ENCODE peak calls at places on chromosomes 12 and 14, in eight cellular contexts. G is HuH-7, C is MV-4-11, T is RWPE1, Z is Calu3, D is germinal center, A is KBM-7, V is fibroblast of mammary gland. H is an unnamed sample.
A peak's percentile ranks its signal among the peaks of the same experiment; 100 is the strongest.

GRCh38 chr12:27548301-27549199 is 24.5 kb downstream of the PPFIBP1 start:
- DNase-seq in D (no peak), G (no peak), C (peak; percentile 56), V (no peak), T (no peak), A (no peak), Z (no peak), H (no peak)

GRCh38 chr14:99753225-99754140 is 39.7 kb upstream of the EML1 start:
- DNase-seq in D (no peak), V (no peak), Z (no peak), C (no peak), G (no peak), T (no peak), A (no peak), H (no peak)

GRCh38 chr12:132489078-132489601 is 811 bp upstream of the FBRSL1 start:
- DNase-seq in G (no peak), V (no peak), C (peak; percentile 45), T (no peak), A (peak; percentile 81), D (peak; percentile 63), Z (no peak), H (no peak)

GRCh38 chr14:55814873-55815272 is 234.9 kb downstream of the KTN1 start:
- DNase-seq in A (peak; percentile 62), Z (no peak), C (peak; percentile 84), T (no peak), D (no peak), V (peak; percentile 22), G (no peak), H (no peak)

GRCh38 chr14:80390911-80391310 is 179.6 kb upstream of the DIO2 start:
- DNase-seq in Z (peak; percentile 35), V (peak; percentile 27), T (peak; percentile 69), G (no peak), C (no peak), A (no peak), D (no peak), H (no peak)

GRCh38 chr14:72700338-72701231 is 193.3 kb downstream of the DPF3 start:
- DNase-seq in V (no peak), T (no peak), A (no peak), G (no peak), Z (no peak), D (no peak), C (no peak), H (no peak)

GRCh38 chr14:98953544-98954346 is 318.3 kb downstream of the BCL11B start:
- DNase-seq in G (peak; percentile 16), T (peak; percentile 75), A (no peak), Z (peak; percentile 53), V (peak; percentile 82), D (no peak), C (peak; percentile 23), H (no peak)

GRCh38 chr12:109134186-109134917 is 18.0 kb downstream of the ACACB start:
- DNase-seq in T (peak; percentile 48), A (no peak), G (peak; percentile 53), C (no peak), D (no peak), V (peak; percentile 70), Z (peak; percentile 51), H (no peak)

GRCh38 chr12:109621864-109622485 is 48.4 kb downstream of the MVK start:
- DNase-seq in T (no peak), G (no peak), Z (no peak), C (peak; percentile 19), V (no peak), D (no peak), A (no peak), H (no peak)

GRCh38 chr14:58912799-58913432 is 275.2 kb downstream of the DACT1 start:
- DNase-seq in V (no peak), A (no peak), T (no peak), G (no peak), D (no peak), C (no peak), Z (no peak), H (no peak)

GRCh38 chr14:58899317-58899713 is 261.6 kb downstream of the DACT1 start:
- DNase-seq in V (peak; percentile 85), D (no peak), T (no peak), G (no peak), C (no peak), Z (no peak), A (no peak), H (no peak)

GRCh38 chr14:97976861-97977260 is 1179.7 kb downstream of the VRK1 start:
- DNase-seq in A (no peak), V (no peak), T (no peak), D (no peak), Z (no peak), G (no peak), C (no peak), H (no peak)

GRCh38 chr12:78120866-78121590 is 290.3 kb downstream of the NAV3 start:
- DNase-seq in D (no peak), V (peak; percentile 65), T (no peak), A (peak; percentile 3), Z (peak; percentile 15), C (peak; percentile 48), G (no peak), H (no peak)

GRCh38 chr14:37253905-37254304 is 56.2 kb downstream of the MIPOL1 start:
- DNase-seq in G (no peak), A (no peak), V (peak; percentile 76), T (peak; percentile 22), C (no peak), D (no peak), Z (peak; percentile 55), H (no peak)

GRCh38 chr14:100849432-100849831 is 23.5 kb downstream of the MEG3 start:
- DNase-seq in C (peak; percentile 28), Z (no peak), G (no peak), D (no peak), V (peak; percentile 74), A (peak; percentile 40), T (peak; percentile 68), H (no peak)

GRCh38 chr12:24302708-24303107 is 353.2 kb upstream of the SOX5 start:
- DNase-seq in G (no peak), T (no peak), A (no peak), C (no peak), V (no peak), D (no peak), Z (no peak), H (no peak)

GRCh38 chr12:118354903-118355302 is 17.8 kb downstream of the TAOK3 start:
- DNase-seq in G (no peak), C (no peak), A (no peak), T (no peak), Z (no peak), D (no peak), V (no peak), H (no peak)

GRCh38 chr14:100192250-100192671 is 32.8 kb upstream of the DEGS2 start:
- DNase-seq in G (no peak), D (no peak), V (no peak), C (no peak), A (no peak), Z (no peak), T (no peak), H (no peak)

GRCh38 chr12:123270380-123271181 is 1.1 kb downstream of the CDK2AP1 start:
- DNase-seq in D (no peak), G (peak; percentile 30), Z (peak; percentile 28), T (no peak), A (no peak), C (no peak), V (no peak), H (no peak)